ENCODE peak calls at places on chromosomes 13 and 19, in six cellular contexts. L, N, R, J, U and Y are unnamed samples.

GRCh38 chr13:36006347-36006746 is 124.8 kb downstream of the DCLK1 start:
- DNase-seq in R (peak), J (no peak), L (no peak), U (no peak), N (no peak), Y (no peak)

GRCh38 chr19:10430505-10431253 is 10.3 kb downstream of the PDE4A start:
- DNase-seq in R (peak), U (no peak), N (no peak), L (peak), J (no peak), Y (no peak)

GRCh38 chr13:98275711-98276171 is 98.7 kb upstream of the RNF113B start:
- DNase-seq in J (no peak), L (no peak), U (no peak), R (no peak), N (no peak), Y (no peak)

GRCh38 chr13:72960541-72960940 is 98.3 kb upstream of the KLF5 start:
- DNase-seq in J (no peak), U (no peak), N (no peak), L (no peak), R (no peak), Y (no peak)

GRCh38 chr19:17779281-17779930 is 15.5 kb upstream of the B3GNT3 start:
- DNase-seq in R (peak), N (peak), L (peak), U (no peak), J (no peak), Y (no peak)

GRCh38 chr13:98512774-98513327 is 64.1 kb downstream of the STK24 start:
- DNase-seq in L (no peak), R (no peak), U (no peak), N (no peak), J (no peak), Y (no peak)

GRCh38 chr19:54183431-54183830 is 5.9 kb downstream of the MBOAT7 start:
- DNase-seq in U (no peak), N (no peak), R (no peak), J (no peak), L (no peak), Y (no peak)

GRCh38 chr13:113298001-113298945 is 1.2 kb downstream of the LAMP1 start:
- DNase-seq in U (no peak), R (peak), N (no peak), J (no peak), L (no peak), Y (no peak)

GRCh38 chr19:19480688-19481087 is 34.7 kb downstream of the TSSK6 start:
- DNase-seq in R (no peak), J (no peak), N (no peak), L (no peak), U (no peak), Y (no peak)

GRCh38 chr13:28750187-28751045 is 31.6 kb upstream of the SLC46A3 start:
- DNase-seq in R (no peak), J (no peak), L (no peak), N (no peak), U (no peak), Y (no peak)